ENCODE peak calls at places on chromosomes 13 and 19, in ten cellular contexts. I is stimulated activated CD4-positive, alpha-beta T cell treated with anti-CD3 and anti-CD28 coated beads, Interleukin-1b, Interleukin-23, amount 100 ng/mL, for 24 hours; S is stimulated activated CD8-positive, alpha-beta memory T cell treated with anti-CD3 and anti-CD28 coated beads, Interleukin-4, amount 100 ng/mL, for 24 hours; N is H4; F is HCT116; U is T-helper 1 cell; X is nucleus accumbens; J is RPMI7951; D is CD4-positive, alpha-beta memory T cell; W is naive thymus-derived CD8-positive, alpha-beta T cell. O is an unnamed sample.

GRCh38 chr19:50803633-50804419 is 13.6 kb downstream of the ACP4 start:
- DNase-seq in I (no peak), S (no peak), N (no peak), F (no peak), U (peak), X (no peak), J (no peak), D (no peak), W (no peak), O (no peak)

GRCh38 chr13:95296326-95296939 is 4.8 kb downstream of the ABCC4 start:
- DNase-seq in I (no peak), S (no peak), N (no peak), F (peak), U (no peak), X (peak), J (peak), D (no peak), W (peak), O (no peak)

GRCh38 chr19:53772943-53773342 is 51.2 kb downstream of the NLRP12 start:
- DNase-seq in I (peak), S (peak), N (peak), F (peak), U (peak), X (peak), J (peak), D (peak), W (peak), O (no peak)

GRCh38 chr19:5115771-5116202 is 146.9 kb downstream of the KDM4B start:
- DNase-seq in I (no peak), S (no peak), N (no peak), F (no peak), U (no peak), X (no peak), J (no peak), D (no peak), W (no peak), O (no peak)

GRCh38 chr13:109816112-109816978 is 30.0 kb upstream of the IRS2 start:
- DNase-seq in I (no peak), S (no peak), N (no peak), F (no peak), U (no peak), X (no peak), J (no peak), D (no peak), W (no peak), O (no peak)

GRCh38 chr13:113427562-113428468 is 25.5 kb downstream of the ADPRHL1 start:
- DNase-seq in I (no peak), S (no peak), N (no peak), F (no peak), U (no peak), X (no peak), J (no peak), D (no peak), W (no peak), O (no peak)

GRCh38 chr19:3606690-3607289 is at the start of gene TBXA2R:
- DNase-seq in I (no peak), S (peak), N (no peak), F (peak), U (no peak), X (no peak), J (peak), D (no peak), W (peak), O (peak)

GRCh38 chr13:82772802-82773201 is 1109.5 kb downstream of the SLITRK1 start:
- DNase-seq in I (no peak), S (no peak), N (no peak), F (no peak), U (no peak), X (no peak), J (peak), D (no peak), W (no peak), O (no peak)

GRCh38 chr19:13847033-13847899 is 29.7 kb upstream of the NANOS3 start:
- DNase-seq in I (peak), S (peak), N (peak), F (peak), U (peak), X (peak), J (peak), D (peak), W (peak), O (peak)

GRCh38 chr19:51460164-51460992 is 2.1 kb upstream of the SIGLEC8 start:
- DNase-seq in I (no peak), S (no peak), N (no peak), F (no peak), U (no peak), X (no peak), J (no peak), D (no peak), W (no peak), O (no peak)

GRCh38 chr19:34961775-34962174 is 2.3 kb downstream of the ZNF792 start:
- DNase-seq in I (no peak), S (no peak), N (no peak), F (no peak), U (no peak), X (no peak), J (no peak), D (no peak), W (no peak), O (no peak)

GRCh38 chr19:10784257-10784656 is 51.8 kb downstream of the TMED1 start:
- DNase-seq in I (no peak), S (no peak), N (no peak), F (no peak), U (no peak), X (no peak), J (no peak), D (no peak), W (no peak), O (no peak)

GRCh38 chr19:7852851-7853759 is 21.1 kb downstream of the PRR36 start:
- DNase-seq in I (peak), S (peak), N (peak), F (peak), U (peak), X (peak), J (peak), D (peak), W (peak), O (no peak)

GRCh38 chr19:6564393-6564792 is 26.6 kb downstream of the CD70 start:
- DNase-seq in I (no peak), S (no peak), N (no peak), F (no peak), U (no peak), X (no peak), J (peak), D (no peak), W (no peak), O (no peak)